ENCODE peak calls at places on chromosomes 12 and 14, in four cellular contexts. N is heart right ventricle, A is foreskin fibroblast, C is GM12878. F is an unnamed sample.

GRCh38 chr14:52840916-52841315 is 49.5 kb upstream of the GNPNAT1 start:
- DNase-seq in A (peak), N (no peak), C (no peak), F (no peak)

GRCh38 chr12:21940972-21941521 is at the start of gene ABCC9:
- DNase-seq in A (no peak), C (no peak), N (peak), F (no peak)

GRCh38 chr12:51521554-51522276 is 69.3 kb upstream of the SCN8A start:
- DNase-seq in C (no peak), A (no peak), N (no peak), F (no peak)

GRCh38 chr12:76519538-76519937 is 40.0 kb downstream of the OSBPL8 start:
- DNase-seq in A (no peak), C (no peak), N (no peak), F (no peak)

GRCh38 chr14:63178912-63179311 is 25.3 kb upstream of the RHOJ start:
- DNase-seq in A (no peak), N (no peak), C (no peak), F (peak)

GRCh38 chr12:57242691-57243454 is 8.1 kb downstream of the STAC3 start:
- DNase-seq in C (no peak), N (peak), A (no peak), F (no peak)

GRCh38 chr12:51905507-51906438 is 1.5 kb upstream of the ACVRL1 start:
- DNase-seq in N (peak), A (peak), C (no peak), F (no peak)

GRCh38 chr14:96166475-96167223 is 38.0 kb upstream of the BDKRB2 start:
- DNase-seq in N (no peak), A (no peak), C (no peak), F (no peak)

GRCh38 chr12:116939734-116940133 is 29.0 kb downstream of the FBXW8 start:
- DNase-seq in A (no peak), N (peak), C (no peak), F (no peak)

GRCh38 chr12:46461907-46462605 is 89.5 kb upstream of the SLC38A2 start:
- DNase-seq in A (peak), N (no peak), C (no peak), F (no peak)

GRCh38 chr14:76112889-76113611 is 38.7 kb upstream of the GPATCH2L start:
- DNase-seq in N (no peak), A (no peak), C (no peak), F (no peak)

GRCh38 chr12:102232446-102232845 is 34.8 kb upstream of the PMCH start:
- DNase-seq in C (no peak), A (peak), N (peak), F (peak)

GRCh38 chr14:65277027-65277426 is 135.5 kb upstream of the FUT8 start:
- DNase-seq in C (no peak), A (peak), N (no peak), F (no peak)

GRCh38 chr12:1517007-1517406 is 77.4 kb downstream of the FBXL14 start:
- DNase-seq in C (no peak), N (no peak), A (peak), F (peak)
- TF ChIP-seq CTCF in C (peak), N (peak), A (peak), F (peak)

GRCh38 chr12:6753772-6754356 is 923 bp upstream of the MLF2 start:
- DNase-seq in C (no peak), N (peak), A (no peak), F (no peak)
- H3K4me3 ChIP-seq in C (no peak), N (peak), A (no peak), F (no peak)

DNA sequence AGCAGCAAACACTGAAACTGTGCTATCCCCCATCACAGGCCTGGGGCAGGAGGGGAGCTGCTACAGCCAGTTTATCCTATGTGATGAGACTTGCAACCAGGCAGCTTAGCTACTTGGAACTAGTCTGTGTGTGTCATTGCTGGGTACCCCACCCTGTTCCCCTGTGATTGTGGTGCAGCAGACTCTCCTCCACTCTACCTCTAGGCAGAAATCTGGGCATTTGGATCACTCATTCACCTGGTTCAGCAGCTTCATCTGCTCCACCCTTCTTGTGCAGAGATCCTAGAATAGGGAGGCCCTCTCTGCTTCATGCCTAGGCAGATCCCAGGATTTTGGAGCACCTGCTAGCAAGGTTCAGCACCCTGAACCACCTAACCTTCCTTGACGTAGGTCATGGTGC is 8.8 kb downstream of the TAS2R13 start:
- DNase-seq in N (no peak), C (no peak), A (no peak), F (no peak)
- TF ChIP-seq CTCF in N (no peak), C (no peak), A (no peak), F (no peak)

GRCh38 chr12:108800591-108800990 is 56.8 kb downstream of the SSH1 start:
- DNase-seq in A (no peak), N (no peak), C (no peak), F (peak)

GRCh38 chr12:108804361-108804949 is 52.9 kb downstream of the SSH1 start:
- DNase-seq in A (peak), N (peak), C (no peak), F (peak)

GRCh38 chr12:108803428-108804105 is 53.8 kb downstream of the SSH1 start:
- DNase-seq in A (peak), C (peak), N (peak), F (peak)

GRCh38 chr12:108801736-108802665 is 55.4 kb downstream of the SSH1 start:
- DNase-seq in A (peak), C (no peak), N (peak), F (no peak)

GRCh38 chr12:108802666-108803036 is 54.7 kb downstream of the SSH1 start:
- DNase-seq in A (no peak), C (no peak), N (no peak), F (no peak)
- H3K4me3 ChIP-seq in A (peak), C (no peak), N (peak), F (peak)